ENCODE peak calls at places on chromosomes 6 and 20, in five cellular contexts. B is IMR-90, C is prostate gland, L is GM12891, J is ovary. F is an unnamed sample.

GRCh38 chr6:52570291-52570700 is 6.6 kb downstream of the TRAM2 start:
- DNase-seq in B (no peak), C (no peak), L (no peak), J (peak), F (no peak)

GRCh38 chr6:63904844-63905243 is 269.2 kb downstream of the PHF3 start:
- DNase-seq in B (peak), C (no peak), L (no peak), J (no peak), F (no peak)

GRCh38 chr6:160036790-160037206 is 67.9 kb downstream of the IGF2R start:
- DNase-seq in B (peak), C (no peak), L (no peak), J (no peak), F (no peak)

GRCh38 chr6:107695061-107695715 is 128.9 kb downstream of the SCML4 start:
- DNase-seq in B (peak), C (no peak), L (no peak), J (no peak), F (no peak)

GRCh38 chr6:89059227-89059626 is 21.3 kb upstream of the PNRC1 start:
- DNase-seq in B (no peak), C (no peak), L (no peak), J (no peak), F (no peak)

GRCh38 chr6:21201673-21202430 is 391.7 kb upstream of the SOX4 start:
- DNase-seq in B (no peak), C (no peak), L (no peak), J (no peak), F (no peak)

GRCh38 chr20:37096415-37097039 is 730 bp upstream of the RBL1 start:
- DNase-seq in B (no peak), C (no peak), L (no peak), J (no peak), F (no peak)

GRCh38 chr20:62587757-62588402 is 54.4 kb upstream of the SLCO4A1 start:
- DNase-seq in B (no peak), C (no peak), L (peak), J (no peak), F (peak)

GRCh38 chr6:143397229-143398222 is 53.0 kb downstream of the ADAT2 start:
- DNase-seq in B (peak), C (peak), L (no peak), J (peak), F (peak)

GRCh38 chr6:75493400-75494064 is at the start of gene FILIP1:
- DNase-seq in B (peak), C (no peak), L (no peak), J (peak), F (no peak)

GRCh38 chr20:1357921-1358671 is 29.2 kb upstream of the SDCBP2 start:
- DNase-seq in B (peak), C (no peak), L (no peak), J (no peak), F (no peak)

GRCh38 chr20:47389867-47390347 is 33.4 kb upstream of the ZMYND8 start:
- DNase-seq in B (peak), C (no peak), L (no peak), J (no peak), F (no peak)

GRCh38 chr6:12335131-12335527 is 45.0 kb downstream of the EDN1 start:
- DNase-seq in B (no peak), C (no peak), L (no peak), J (no peak), F (no peak)

GRCh38 chr20:1891263-1892121 is 3.7 kb upstream of the SIRPA start:
- DNase-seq in B (no peak), C (no peak), L (no peak), J (no peak), F (no peak)

GRCh38 chr6:23414204-23414501 is 711.9 kb upstream of the NRSN1 start:
- DNase-seq in B (peak), C (peak), L (no peak), J (no peak), F (no peak)

GRCh38 chr6:47073125-47074110 is 31.3 kb upstream of the ADGRF1 start:
- DNase-seq in B (no peak), C (no peak), L (no peak), J (no peak), F (peak)

GRCh38 chr6:35804996-35805736 is at the start of gene LHFPL5:
- DNase-seq in B (no peak), C (no peak), L (peak), J (peak), F (no peak)

GRCh38 chr20:17615645-17616479 is 46.0 kb downstream of the DSTN start:
- DNase-seq in B (no peak), C (no peak), L (no peak), J (no peak), F (peak)

GRCh38 chr6:110296151-110297028 is 61.8 kb downstream of the METTL24 start:
- DNase-seq in B (no peak), C (no peak), L (no peak), J (no peak), F (no peak)

GRCh38 chr6:21199246-21199645 is 394.3 kb upstream of the SOX4 start:
- DNase-seq in B (no peak), C (no peak), L (no peak), J (no peak), F (no peak)

GRCh38 chr6:110541701-110542309 is 65.4 kb upstream of the SLC22A16 start:
- DNase-seq in B (no peak), C (no peak), L (no peak), J (no peak), F (no peak)

GRCh38 chr20:52749020-52749419 is 223.1 kb upstream of the TSHZ2 start:
- DNase-seq in B (no peak), C (no peak), L (no peak), J (no peak), F (no peak)

GRCh38 chr6:81594501-81594900 is 158.0 kb downstream of the TENT5A start:
- DNase-seq in B (no peak), C (no peak), L (no peak), J (no peak), F (no peak)

GRCh38 chr6:13454286-13455221 is 32.8 kb downstream of the GFOD1 start:
- DNase-seq in B (peak), C (no peak), L (no peak), J (no peak), F (no peak)

GRCh38 chr6:3794092-3794491 is 42.6 kb upstream of the PXDC1 start:
- DNase-seq in B (no peak), C (no peak), L (no peak), J (no peak), F (no peak)

GRCh38 chr20:62364911-62365736 is 2.0 kb downstream of the LAMA5 start:
- DNase-seq in B (no peak), C (no peak), L (no peak), J (peak), F (no peak)

GRCh38 chr20:62837790-62838458 is 21.1 kb downstream of the COL9A3 start:
- DNase-seq in B (no peak), C (peak), L (no peak), J (no peak), F (no peak)

GRCh38 chr20:61762208-61762710 is 303.4 kb downstream of the TAF4 start:
- DNase-seq in B (no peak), C (no peak), L (no peak), J (no peak), F (no peak)

GRCh38 chr6:160086754-160087153 is 34.9 kb upstream of the SLC22A1 start:
- DNase-seq in B (no peak), C (no peak), L (no peak), J (no peak), F (no peak)

GRCh38 chr6:33672808-33673207 is 38.7 kb downstream of the UQCC2 start:
- DNase-seq in B (peak), C (no peak), L (no peak), J (peak), F (peak)

GRCh38 chr20:23043376-23043775 is 6.1 kb downstream of the THBD start:
- DNase-seq in B (no peak), C (no peak), L (no peak), J (no peak), F (no peak)

GRCh38 chr6:28811873-28812272 is 111.9 kb downstream of the TRIM27 start:
- DNase-seq in B (peak), C (no peak), L (no peak), J (no peak), F (no peak)

GRCh38 chr6:142613981-142614380 is 312.2 kb downstream of the ADGRG6 start:
- DNase-seq in B (peak), C (no peak), L (no peak), J (no peak), F (no peak)

GRCh38 chr6:124882580-124883393 is 79.5 kb upstream of the RNF217 start:
- DNase-seq in B (peak), C (no peak), L (no peak), J (no peak), F (no peak)

GRCh38 chr20:53691060-53691810 is 97.6 kb upstream of the ZNF217 start:
- DNase-seq in B (peak), C (no peak), L (no peak), J (no peak), F (peak)

GRCh38 chr20:38434310-38434741 is 802 bp downstream of the SNHG17 start:
- DNase-seq in B (peak), C (no peak), L (no peak), J (peak), F (no peak)

GRCh38 chr6:151007069-151007468 is 141.6 kb downstream of the MTHFD1L start:
- DNase-seq in B (no peak), C (no peak), L (no peak), J (no peak), F (no peak)

GRCh38 chr6:151005896-151006632 is 140.6 kb downstream of the MTHFD1L start:
- DNase-seq in B (no peak), C (no peak), L (no peak), J (no peak), F (no peak)

GRCh38 chr6:151002562-151002961 is 137.1 kb downstream of the MTHFD1L start:
- DNase-seq in B (peak), C (no peak), L (no peak), J (no peak), F (no peak)

GRCh38 chr6:151005126-151005525 is 139.6 kb downstream of the MTHFD1L start:
- DNase-seq in B (no peak), C (no peak), L (no peak), J (no peak), F (no peak)

GRCh38 chr6:151004415-151005024 is 139.0 kb downstream of the MTHFD1L start:
- DNase-seq in B (peak), C (peak), L (no peak), J (no peak), F (no peak)
- TF ChIP-seq POLR2A in B (no peak), C (no peak), L (no peak), J (no peak), F (no peak)

DNA sequence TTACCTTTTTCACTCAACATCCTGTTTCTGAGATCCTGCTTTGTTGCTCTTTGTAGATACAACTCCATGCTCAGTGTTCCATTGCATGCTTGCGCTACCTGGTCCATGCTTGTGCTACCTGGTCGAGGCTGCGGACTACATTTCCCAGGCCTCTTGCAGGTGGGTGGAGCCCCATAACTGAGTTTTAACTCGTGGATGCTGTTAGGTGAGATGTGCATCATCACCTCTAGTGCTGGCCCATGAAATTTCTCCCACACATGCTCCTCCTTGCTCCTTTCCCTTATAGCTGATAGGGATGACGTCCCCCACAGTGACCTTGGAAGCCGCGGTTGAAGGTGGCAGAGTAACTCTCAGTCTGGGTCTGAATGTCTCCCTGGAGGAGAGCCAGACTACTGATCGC is 11.7 kb upstream of the PREX1 start:
- DNase-seq in B (no peak), C (no peak), L (no peak), J (no peak), F (no peak)
- TF ChIP-seq POLR2A in B (no peak), C (no peak), L (no peak), J (no peak), F (no peak)

GRCh38 chr6:161132384-161132783 is 140.8 kb downstream of the MAP3K4 start:
- DNase-seq in B (no peak), C (no peak), L (no peak), J (no peak), F (no peak)
- TF ChIP-seq POLR2A in B (no peak), C (no peak), L (no peak), J (no peak), F (no peak)

GRCh38 chr6:27374824-27375612 is 13.5 kb upstream of the ZNF391 start:
- DNase-seq in B (peak), C (peak), L (peak), J (peak), F (peak)
- TF ChIP-seq POLR2A in B (no peak), C (peak), L (no peak), J (no peak), F (no peak)

GRCh38 chr6:167240034-167240541 is 51.0 kb upstream of the UNC93A start:
- DNase-seq in B (no peak), C (no peak), L (no peak), J (no peak), F (no peak)

GRCh38 chr6:167236239-167236571 is 54.9 kb upstream of the UNC93A start:
- DNase-seq in B (no peak), C (no peak), L (no peak), J (no peak), F (no peak)

GRCh38 chr6:167237438-167237837 is 53.7 kb upstream of the UNC93A start:
- DNase-seq in B (no peak), C (no peak), L (no peak), J (no peak), F (no peak)

GRCh38 chr6:167238169-167238693 is 52.9 kb upstream of the UNC93A start:
- DNase-seq in B (no peak), C (no peak), L (no peak), J (peak), F (no peak)

GRCh38 chr6:167238694-167239467 is 52.2 kb upstream of the UNC93A start:
- DNase-seq in B (no peak), C (no peak), L (no peak), J (no peak), F (no peak)
- TF ChIP-seq POLR2A in B (no peak), C (no peak), L (no peak), J (no peak), F (no peak)

DNA sequence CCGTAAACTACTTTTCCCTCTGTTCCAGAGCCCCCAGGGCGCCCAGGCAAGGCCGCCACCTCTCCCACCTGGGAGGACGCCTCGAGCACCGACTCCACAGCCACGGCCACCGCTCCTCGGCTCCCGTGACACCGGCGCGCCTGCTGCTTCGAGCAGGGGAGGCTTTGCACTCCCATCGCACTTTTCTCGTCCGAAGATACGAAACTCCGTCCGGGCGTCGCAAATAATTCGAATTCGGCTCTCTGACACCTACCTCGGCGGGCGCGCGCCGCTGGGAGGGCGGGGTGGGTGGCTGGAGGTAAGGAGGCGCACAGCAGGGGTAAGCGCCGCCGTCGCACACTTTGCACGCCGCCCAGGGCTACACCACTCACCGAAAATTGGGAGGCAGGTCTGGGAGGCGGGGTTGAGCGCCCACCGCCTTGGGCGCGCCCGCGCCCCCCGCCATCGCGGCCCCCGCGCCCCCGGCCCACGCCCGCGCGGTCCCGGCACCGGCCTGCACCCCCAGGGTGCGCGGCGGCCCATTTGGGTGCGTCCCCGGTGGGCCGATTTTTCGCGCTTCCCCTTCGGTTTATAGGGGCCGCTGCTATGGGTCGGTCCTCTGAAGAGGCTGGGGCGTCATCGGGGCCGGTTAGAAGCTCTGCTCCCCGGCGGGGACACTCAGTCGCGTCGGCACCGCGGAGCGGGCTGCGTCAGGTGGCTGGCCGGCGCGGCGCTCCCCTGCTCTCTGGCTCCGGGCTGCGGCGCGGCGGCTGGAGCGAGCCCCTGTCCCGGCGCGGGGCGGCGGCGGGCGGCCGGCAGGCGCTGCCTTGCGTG is 36.2 kb downstream of the GNAS start:
- DNase-seq in B (peak), C (peak), L (peak), J (peak), F (peak)
- TF ChIP-seq POLR2A in B (peak), C (peak), L (peak), J (peak), F (peak)

DNA sequence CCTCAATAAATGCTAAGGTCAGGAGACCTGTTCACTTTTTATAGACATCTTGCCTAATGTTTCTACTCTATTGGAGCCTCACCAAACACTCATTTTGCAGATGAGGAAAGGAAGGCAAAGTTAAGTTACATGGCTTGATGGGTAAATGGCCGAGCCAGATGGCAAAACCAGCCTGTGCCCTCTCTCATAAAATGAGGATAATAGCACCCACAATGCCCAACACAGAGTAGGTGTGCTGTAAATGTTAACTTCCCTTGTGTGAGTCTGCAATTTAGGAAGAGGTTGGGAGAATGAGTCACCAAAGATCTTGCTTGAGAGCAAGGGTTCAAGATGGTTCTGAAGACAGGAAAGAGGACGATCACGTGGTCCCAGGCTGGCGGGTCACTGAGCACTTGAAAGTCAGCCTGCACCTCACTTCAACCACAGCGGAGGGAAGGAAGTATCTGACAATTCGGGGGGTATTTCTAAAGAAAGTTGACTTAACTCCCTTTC is 3.3 kb downstream of the KCNK5 start:
- DNase-seq in B (no peak), C (no peak), L (no peak), J (no peak), F (no peak)
- TF ChIP-seq POLR2A in B (no peak), C (no peak), L (peak), J (no peak), F (no peak)

F was measured in H54.